ENCODE peak calls at places on chromosomes 7 and 10, in six cellular contexts. E is effector CD8-positive, alpha-beta T cell; K is activated naive CD8-positive, alpha-beta T cell treated with anti-CD3 and anti-CD28 coated beads, Interleukin-2, amount 50 U/mL, for 24 hours; D is stimulated activated CD8-positive, alpha-beta memory T cell treated with anti-CD3 and anti-CD28 coated beads, Interleukin-4, amount 100 ng/mL, for 1 hour; G is adrenal gland; Y is CD8-positive, alpha-beta T cell. J is an unnamed sample.

GRCh38 chr7:38310601-38311057 is 37.2 kb upstream of the TARP start:
- DNase-seq in E (no peak), K (no peak), D (no peak), G (peak), Y (no peak), J (no peak)

GRCh38 chr7:16801111-16801542 is 3.7 kb downstream of the AGR2 start:
- DNase-seq in E (no peak), K (no peak), D (no peak), G (no peak), Y (no peak), J (no peak)

GRCh38 chr10:28561531-28561930 is 28.6 kb downstream of the WAC start:
- DNase-seq in E (no peak), K (no peak), D (no peak), G (no peak), Y (no peak), J (no peak)

GRCh38 chr10:27344568-27345454 is 104.2 kb upstream of the ACBD5 start:
- DNase-seq in E (no peak), K (no peak), D (no peak), G (no peak), Y (no peak), J (no peak)

GRCh38 chr7:132614428-132615076 is 38.3 kb upstream of the PLXNA4 start:
- DNase-seq in E (no peak), K (no peak), D (no peak), G (peak), Y (no peak), J (no peak)

GRCh38 chr10:47361293-47361692 is 13.1 kb downstream of the RBP3 start:
- DNase-seq in E (no peak), K (peak), D (no peak), G (peak), Y (no peak), J (no peak)

GRCh38 chr10:10961078-10961477 is 56.6 kb upstream of the CELF2 start:
- DNase-seq in E (no peak), K (no peak), D (no peak), G (no peak), Y (no peak), J (no peak)

GRCh38 chr10:43384252-43385221 is 13.1 kb downstream of the FXYD4 start:
- DNase-seq in E (no peak), K (no peak), D (no peak), G (peak), Y (no peak), J (no peak)

GRCh38 chr10:111323567-111323966 is 246.7 kb downstream of the ADRA2A start:
- DNase-seq in E (no peak), K (no peak), D (no peak), G (no peak), Y (no peak), J (no peak)

GRCh38 chr10:94299417-94299816 is 63.3 kb downstream of the NOC3L start:
- DNase-seq in E (no peak), K (peak), D (no peak), G (no peak), Y (no peak), J (no peak)

GRCh38 chr7:157930926-157931466 is 594.2 kb downstream of the DNAJB6 start:
- DNase-seq in E (no peak), K (no peak), D (no peak), G (no peak), Y (no peak), J (no peak)

GRCh38 chr7:73645643-73646182 is 21.4 kb upstream of the MLXIPL start:
- DNase-seq in E (no peak), K (no peak), D (no peak), G (no peak), Y (no peak), J (no peak)

GRCh38 chr10:114281461-114281860 is 42.4 kb downstream of the VWA2 start:
- DNase-seq in E (no peak), K (no peak), D (no peak), G (peak), Y (no peak), J (no peak)

J was measured in T-helper 9 cell.